ENCODE peak calls at places on chromosomes 2 and 18, in four cellular contexts. One of them, this sample, is unnamed.

GRCh38 chr2:6356127-6356761 is 509.5 kb downstream of the CMPK2 start:
- DNase-seq in occipital lobe: no peak
- DNase-seq in Right ventricle myocardium superior: no peak
- DNase-seq in sciatic nerve: no peak
- DNase-seq in this sample: no peak

GRCh38 chr2:215751911-215752272 is 261.5 kb downstream of the MREG start:
- DNase-seq in occipital lobe: no peak
- DNase-seq in Right ventricle myocardium superior: no peak
- DNase-seq in sciatic nerve: no peak
- DNase-seq in this sample: no peak

GRCh38 chr2:127683766-127684165 is 8.4 kb upstream of the LIMS2 start:
- DNase-seq in occipital lobe: no peak
- DNase-seq in Right ventricle myocardium superior: no peak
- DNase-seq in sciatic nerve: no peak
- DNase-seq in this sample: no peak

GRCh38 chr2:109352898-109353689 is 224.1 kb downstream of the SH3RF3 start:
- DNase-seq in occipital lobe: no peak
- DNase-seq in Right ventricle myocardium superior: no peak
- DNase-seq in sciatic nerve: no peak
- DNase-seq in this sample: no peak

GRCh38 chr2:138846216-138846821 is 66.1 kb upstream of the NXPH2 start:
- DNase-seq in occipital lobe: no peak
- DNase-seq in Right ventricle myocardium superior: no peak
- DNase-seq in sciatic nerve: no peak
- DNase-seq in this sample: no peak

GRCh38 chr2:7745369-7745768 is 828.2 kb downstream of the RNF144A start:
- DNase-seq in occipital lobe: no peak
- DNase-seq in Right ventricle myocardium superior: no peak
- DNase-seq in sciatic nerve: no peak
- DNase-seq in this sample: no peak

GRCh38 chr2:73984922-73985317 is 210 bp downstream of the TET3 start:
- DNase-seq in occipital lobe: no peak
- DNase-seq in Right ventricle myocardium superior: peak
- DNase-seq in sciatic nerve: peak
- DNase-seq in this sample: no peak

GRCh38 chr18:69948919-69949537 is 1.4 kb upstream of the CD226 start:
- DNase-seq in occipital lobe: no peak
- DNase-seq in Right ventricle myocardium superior: peak
- DNase-seq in sciatic nerve: no peak
- DNase-seq in this sample: peak

GRCh38 chr2:112159454-112159921 is 21.3 kb downstream of the FBLN7 start:
- DNase-seq in occipital lobe: no peak
- DNase-seq in Right ventricle myocardium superior: no peak
- DNase-seq in sciatic nerve: peak
- DNase-seq in this sample: no peak

GRCh38 chr18:50218432-50219197 is 23.7 kb upstream of the MYO5B start:
- DNase-seq in occipital lobe: no peak
- DNase-seq in Right ventricle myocardium superior: no peak
- DNase-seq in sciatic nerve: no peak
- DNase-seq in this sample: peak

GRCh38 chr18:49521251-49521650 is 34.2 kb upstream of the C18orf32 start:
- DNase-seq in occipital lobe: no peak
- DNase-seq in Right ventricle myocardium superior: no peak
- DNase-seq in sciatic nerve: no peak
- DNase-seq in this sample: no peak

GRCh38 chr2:120820263-120820884 is 84.7 kb downstream of the GLI2 start:
- DNase-seq in occipital lobe: no peak
- DNase-seq in Right ventricle myocardium superior: no peak
- DNase-seq in sciatic nerve: no peak
- DNase-seq in this sample: no peak

GRCh38 chr2:6865346-6866238 is at the start of gene CMPK2:
- DNase-seq in occipital lobe: peak
- DNase-seq in Right ventricle myocardium superior: peak
- DNase-seq in sciatic nerve: peak
- DNase-seq in this sample: peak

GRCh38 chr2:238251331-238251730 is 11.5 kb upstream of the HES6 start:
- DNase-seq in occipital lobe: no peak
- DNase-seq in Right ventricle myocardium superior: no peak
- DNase-seq in sciatic nerve: no peak
- DNase-seq in this sample: no peak

GRCh38 chr2:202425036-202425435 is 48.9 kb downstream of the BMPR2 start:
- DNase-seq in occipital lobe: no peak
- DNase-seq in Right ventricle myocardium superior: no peak
- DNase-seq in sciatic nerve: no peak
- DNase-seq in this sample: no peak